ENCODE peak calls at places on chromosomes 5 and 9, in five cellular contexts. I, S, K, U and H are unnamed samples.

GRCh38 chr5:83220331-83220730 is 143.0 kb downstream of the XRCC4 start:
- ATAC-seq in U (no peak), I (no peak), K (no peak), S (no peak), H (no peak)

GRCh38 chr5:131156385-131156784 is 8.7 kb downstream of the HINT1 start:
- ATAC-seq in I (no peak), S (peak), U (peak), K (peak), H (no peak)

GRCh38 chr5:1480217-1480616 is 35.0 kb upstream of the SLC6A3 start:
- ATAC-seq in I (peak), U (peak), S (peak), K (peak), H (peak)

GRCh38 chr5:77366717-77367500 is 125.2 kb downstream of the WDR41 start:
- ATAC-seq in U (no peak), I (no peak), K (peak), S (peak), H (no peak)

GRCh38 chr9:134130503-134131375 is 5.1 kb upstream of the WDR5 start:
- ATAC-seq in U (no peak), S (peak), I (peak), K (no peak), H (peak)

GRCh38 chr9:12695474-12695873 is 2.3 kb downstream of the TYRP1 start:
- ATAC-seq in S (no peak), K (no peak), I (no peak), U (no peak), H (no peak)

GRCh38 chr9:84271004-84271886 is 69.3 kb downstream of the SLC28A3 start:
- ATAC-seq in S (no peak), K (peak), I (peak), U (no peak), H (peak)

GRCh38 chr9:27453860-27454553 is 70.1 kb upstream of the IFNK start:
- ATAC-seq in S (no peak), K (peak), U (no peak), I (no peak), H (no peak)

GRCh38 chr9:33884856-33885701 is 68.1 kb downstream of the UBE2R2 start:
- ATAC-seq in S (no peak), K (no peak), U (no peak), I (no peak), H (no peak)

GRCh38 chr5:33769968-33770367 is 121.8 kb downstream of the ADAMTS12 start:
- ATAC-seq in U (no peak), K (no peak), S (no peak), I (no peak), H (no peak)

GRCh38 chr5:67350600-67351315 is 154.2 kb upstream of the CD180 start:
- ATAC-seq in I (peak), S (no peak), U (no peak), K (no peak), H (peak)

GRCh38 chr9:123111427-123111826 is 78.0 kb downstream of the GPR21 start:
- ATAC-seq in I (no peak), S (no peak), U (no peak), K (no peak), H (no peak)

GRCh38 chr5:172110921-172111873 is 76.8 kb downstream of the STK10 start:
- ATAC-seq in S (no peak), U (peak), I (peak), K (peak), H (peak)

GRCh38 chr9:78118742-78119473 is 87.3 kb upstream of the GNAQ start:
- ATAC-seq in K (peak), S (no peak), I (peak), U (no peak), H (no peak)

GRCh38 chr5:69509212-69509611 is 16.6 kb downstream of the OCLN start:
- ATAC-seq in S (no peak), K (peak), I (no peak), U (peak), H (no peak)

GRCh38 chr5:113266227-113266912 is 168.4 kb downstream of the TSSK1B start:
- ATAC-seq in S (no peak), K (no peak), U (no peak), I (peak), H (no peak)

GRCh38 chr5:134574521-134574920 is 49.1 kb downstream of the JADE2 start:
- ATAC-seq in K (no peak), U (no peak), I (no peak), S (no peak), H (no peak)

GRCh38 chr5:168746893-168747640 is 167.9 kb upstream of the PANK3 start:
- ATAC-seq in I (no peak), K (peak), S (no peak), U (peak), H (no peak)

GRCh38 chr5:178940569-178941360 is at the start of gene ZNF454:
- ATAC-seq in I (peak), K (no peak), U (no peak), S (no peak), H (peak)

GRCh38 chr9:73583590-73583989 is 431.9 kb downstream of the ANXA1 start:
- ATAC-seq in K (no peak), U (no peak), S (no peak), I (no peak), H (no peak)

GRCh38 chr5:5203441-5203840 is 63.3 kb downstream of the ADAMTS16 start:
- ATAC-seq in K (no peak), I (peak), S (no peak), U (no peak), H (no peak)

GRCh38 chr5:87347841-87348240 is 64.9 kb downstream of the CCNH start:
- ATAC-seq in K (peak), S (no peak), U (no peak), I (no peak), H (no peak)

GRCh38 chr9:110935829-110936228 is 102.4 kb downstream of the LPAR1 start:
- ATAC-seq in S (no peak), K (peak), U (no peak), I (no peak), H (no peak)

GRCh38 chr5:1174122-1174936 is 27.1 kb upstream of the SLC6A19 start:
- ATAC-seq in U (peak), K (peak), I (peak), S (peak), H (peak)

GRCh38 chr5:14168793-14169262 is 25.7 kb downstream of the TRIO start:
- ATAC-seq in I (no peak), S (peak), K (no peak), U (no peak), H (no peak)

GRCh38 chr9:34027845-34028574 is 20.7 kb downstream of the UBAP2 start:
- ATAC-seq in K (no peak), S (no peak), U (no peak), I (no peak), H (no peak)

GRCh38 chr5:60010328-60010727 is 116.8 kb upstream of the PDE4D start:
- ATAC-seq in I (no peak), S (no peak), K (peak), U (no peak), H (no peak)

GRCh38 chr5:5638193-5638592 is 215.7 kb downstream of the ICE1 start:
- ATAC-seq in S (no peak), I (peak), U (no peak), K (no peak), H (peak)

GRCh38 chr5:111229871-111230812 is 6.0 kb downstream of the CAMK4 start:
- ATAC-seq in S (no peak), U (no peak), I (no peak), K (peak), H (no peak)

GRCh38 chr5:120388016-120388781 is 75.9 kb upstream of the PRR16 start:
- ATAC-seq in I (peak), S (no peak), U (no peak), K (no peak), H (peak)

GRCh38 chr9:88460583-88461332 is 72.5 kb downstream of the SPIN1 start:
- ATAC-seq in I (no peak), S (no peak), U (no peak), K (peak), H (no peak)

GRCh38 chr5:81334304-81335061 is 33.1 kb downstream of the ZCCHC9 start:
- ATAC-seq in U (peak), S (no peak), K (no peak), I (no peak), H (no peak)

GRCh38 chr5:73985145-73985544 is 359.1 kb downstream of the ARHGEF28 start:
- ATAC-seq in I (no peak), U (no peak), S (peak), K (peak), H (peak)

GRCh38 chr5:181173027-181173419 is 25.6 kb downstream of the OR2V2 start:
- ATAC-seq in S (no peak), K (peak), I (no peak), U (peak), H (no peak)

GRCh38 chr5:133952729-133953567 is 15.5 kb downstream of the C5orf15 start:
- ATAC-seq in K (no peak), U (peak), I (peak), S (peak), H (peak)

GRCh38 chr9:31321256-31321655 is 1063.2 kb upstream of the ACO1 start:
- ATAC-seq in K (no peak), S (no peak), U (no peak), I (no peak), H (peak)

GRCh38 chr9:137083418-137084004 is 3.3 kb upstream of the MAN1B1 start:
- ATAC-seq in I (peak), U (no peak), S (no peak), K (peak), H (no peak)

DNA sequence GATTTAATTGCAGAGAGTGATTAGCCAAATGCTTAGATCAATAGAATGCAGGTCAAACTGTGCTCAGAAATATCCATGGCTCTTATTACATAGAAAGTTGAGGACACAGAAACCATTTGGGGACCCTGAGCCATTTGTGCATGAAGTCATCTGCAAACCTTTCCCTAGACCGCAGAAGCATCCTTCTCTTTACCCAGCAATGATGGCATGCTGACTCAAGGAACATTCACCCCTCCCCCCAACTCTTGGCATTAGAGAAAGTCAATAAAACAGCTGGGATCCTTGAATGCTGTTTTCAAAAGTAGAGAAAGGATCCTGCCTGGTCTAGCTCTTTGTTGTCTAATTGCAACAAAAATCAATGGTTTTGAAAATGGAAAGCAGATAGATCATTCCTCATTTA is 73.5 kb downstream of the PPP2R2B start:
- ATAC-seq in I (no peak), U (no peak), S (no peak), K (no peak), H (no peak)
- H3K4me3 ChIP-seq in I (no peak), U (no peak), S (no peak), K (no peak), H (no peak)

DNA sequence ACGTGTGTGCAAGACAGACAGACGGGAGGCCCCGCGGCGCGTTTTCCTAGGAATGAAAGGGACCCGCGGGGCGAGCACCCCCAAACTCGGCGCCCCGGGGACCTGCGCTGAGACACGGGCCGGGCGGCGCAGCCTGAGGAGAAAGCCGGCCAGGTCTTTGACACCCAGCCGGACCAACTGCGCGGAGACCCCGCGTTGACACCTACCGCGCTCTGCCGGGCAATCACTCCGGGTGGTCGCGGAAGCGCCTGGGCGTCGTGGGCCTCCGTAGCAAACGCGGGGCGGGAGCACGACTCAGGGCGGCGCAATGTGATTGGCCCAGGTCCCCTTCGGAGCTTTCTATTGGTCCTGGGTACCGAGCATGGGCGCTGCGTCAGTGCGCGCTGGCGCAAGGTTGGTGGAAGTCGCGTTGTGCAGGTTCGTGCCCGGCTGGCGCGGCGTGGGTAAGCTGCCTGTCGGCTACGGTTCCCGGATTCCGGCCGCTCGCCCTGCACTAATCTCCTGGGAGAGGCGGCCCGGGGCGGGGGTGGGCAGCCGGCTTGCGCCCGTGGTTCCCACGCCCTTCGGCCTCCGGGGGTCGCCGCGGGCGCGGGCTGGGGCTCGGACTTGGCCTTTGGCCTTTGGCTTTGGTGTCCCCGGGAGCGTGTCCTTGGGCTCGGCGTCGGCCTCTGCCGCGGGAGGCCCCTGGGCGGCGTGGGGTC is at the start of the genes FASTKD3 and MTRR:
- ATAC-seq in K (peak), I (peak), S (peak), U (peak), H (peak)
- TF ChIP-seq EP300 in K (no peak), I (no peak), S (no peak), U (no peak), H (no peak)

GRCh38 chr9:109012009-109012875 is 1.1 kb downstream of the CTNNAL1 start:
- ATAC-seq in U (peak), I (peak), S (peak), K (peak), H (peak)

GRCh38 chr9:109014267-109015025 is 1.1 kb upstream of the CTNNAL1 start:
- ATAC-seq in I (no peak), S (no peak), U (no peak), K (no peak), H (no peak)

GRCh38 chr9:109013678-109014145 is 413 bp upstream of the CTNNAL1 start:
- ATAC-seq in U (no peak), I (peak), K (no peak), S (no peak), H (peak)

GRCh38 chr9:109015026-109015280 is 1.7 kb upstream of the CTNNAL1 start:
- ATAC-seq in I (no peak), U (no peak), S (no peak), K (no peak), H (no peak)

GRCh38 chr9:109012876-109013677 is at the start of gene CTNNAL1:
- ATAC-seq in K (peak), S (peak), I (peak), U (peak), H (peak)
- TF ChIP-seq POLR2AphosphoS5 in K (no peak), S (peak), I (peak), U (peak), H (peak)

GRCh38 chr9:2837915-2838314 is 6.0 kb downstream of the PUM3 start:
- ATAC-seq in I (peak), U (no peak), S (no peak), K (peak), H (no peak)

GRCh38 chr9:2838984-2839367 is 4.9 kb downstream of the PUM3 start:
- ATAC-seq in U (no peak), K (no peak), S (no peak), I (no peak), H (no peak)

GRCh38 chr9:2833096-2833495 is 10.8 kb downstream of the PUM3 start:
- ATAC-seq in K (no peak), S (no peak), I (no peak), U (no peak), H (no peak)

GRCh38 chr9:2838356-2838983 is 5.4 kb downstream of the PUM3 start:
- ATAC-seq in I (peak), S (no peak), K (no peak), U (no peak), H (no peak)
- H3K4me3 ChIP-seq in I (peak), S (no peak), K (peak), U (no peak), H (peak)

DNA sequence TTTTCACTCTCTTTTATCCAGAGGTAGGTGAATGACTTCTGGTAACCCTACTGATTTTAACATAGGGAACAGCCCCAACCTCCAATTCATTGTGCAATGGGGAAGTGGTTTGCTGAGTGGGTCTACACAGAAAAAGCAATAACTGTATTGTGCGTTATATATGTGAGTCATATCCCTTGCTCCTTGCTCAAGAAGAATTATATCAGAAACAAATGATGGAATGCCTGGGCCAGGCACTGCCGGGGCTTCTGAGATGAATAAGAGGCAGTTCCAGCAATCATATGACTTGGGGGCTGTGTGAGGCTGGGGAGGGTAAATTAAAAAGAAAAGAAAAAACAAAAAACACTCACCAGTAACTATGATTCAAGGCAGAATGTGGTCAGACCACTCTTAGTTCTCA is 79.2 kb upstream of the ABCA1 start:
- ATAC-seq in U (no peak), S (no peak), I (peak), K (no peak), H (peak)
- TF ChIP-seq EP300 in U (no peak), S (no peak), I (peak), K (no peak), H (no peak)

GRCh38 chr9:93116049-93116961 is 17.7 kb downstream of the NINJ1 start:
- ATAC-seq in S (peak), U (peak), K (no peak), I (peak), H (peak)
- TF ChIP-seq POLR2AphosphoS5 in S (peak), U (no peak), K (no peak), I (peak), H (peak)

GRCh38 chr5:150412319-150413175 is at the start of gene CD74:
- ATAC-seq in U (peak), I (peak), K (peak), S (peak), H (peak)
- H3K4me3 ChIP-seq in U (no peak), I (peak), K (peak), S (peak), H (peak)

GRCh38 chr9:116101516-116101915 is 52.1 kb upstream of the PAPPA start:
- ATAC-seq in U (no peak), K (no peak), S (no peak), I (peak), H (peak)

GRCh38 chr9:116100711-116101111 is 52.9 kb upstream of the PAPPA start:
- ATAC-seq in U (no peak), S (no peak), I (no peak), K (no peak), H (no peak)

GRCh38 chr9:116102596-116102995 is 51.0 kb upstream of the PAPPA start:
- ATAC-seq in U (no peak), S (no peak), K (no peak), I (no peak), H (no peak)

GRCh38 chr9:116099821-116100220 is 53.8 kb upstream of the PAPPA start:
- ATAC-seq in I (no peak), U (no peak), S (no peak), K (no peak), H (no peak)

DNA sequence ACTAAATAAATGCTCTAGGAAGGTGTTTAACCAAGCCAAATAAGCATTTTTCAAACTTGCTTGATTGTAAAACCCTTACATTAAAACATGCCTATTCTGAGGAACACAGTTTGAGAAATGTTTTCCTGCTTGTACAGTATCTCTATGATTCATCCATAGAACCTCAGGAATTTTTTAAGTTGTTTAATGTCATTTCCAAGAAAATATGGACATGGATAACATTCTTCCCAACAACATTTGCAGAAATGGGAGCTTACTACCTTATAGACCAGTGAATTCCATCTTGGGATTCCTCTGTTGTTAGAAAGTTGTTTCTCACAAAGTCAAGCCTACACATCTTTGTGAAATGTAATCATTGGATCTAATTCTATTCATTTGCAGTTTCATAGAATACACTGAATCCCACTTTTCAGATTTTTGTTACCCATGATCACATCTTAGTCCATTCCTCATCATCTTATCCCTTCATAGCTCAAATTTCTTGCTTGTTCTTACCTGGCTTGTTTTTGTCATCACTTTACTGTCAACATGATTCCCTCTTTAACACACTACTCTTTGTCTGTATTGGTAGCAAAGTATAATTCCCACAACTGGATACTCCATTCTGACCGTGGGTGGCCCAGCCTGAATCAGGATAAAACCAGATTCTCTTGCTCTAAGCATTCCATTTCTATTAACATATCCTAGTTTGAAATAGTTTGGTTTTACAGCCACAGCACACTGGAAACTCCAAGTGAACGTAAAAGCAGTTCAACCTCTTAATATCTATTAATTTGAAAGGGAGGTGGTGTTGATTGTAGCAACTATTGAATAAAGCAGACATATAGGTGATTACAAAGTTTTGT is 49.4 kb upstream of the PAPPA start:
- ATAC-seq in U (no peak), K (no peak), S (no peak), I (no peak), H (no peak)
- TF ChIP-seq EP300 in U (no peak), K (no peak), S (no peak), I (no peak), H (no peak)

GRCh38 chr5:36240779-36241635 is 718 bp downstream of the NADK2 start:
- ATAC-seq in I (peak), U (peak), K (peak), S (peak), H (peak)
- TF ChIP-seq POLR2AphosphoS5 in I (no peak), U (peak), K (no peak), S (peak), H (peak)